ENCODE peak calls at places on chromosomes 12 and 14, in seven cellular contexts. W, O, Z, B, E, T and F are unnamed samples.

GRCh38 chr12:1781770-1782169 is 38.6 kb upstream of the LRTM2 start:
- DNase-seq in B (no peak), Z (no peak), W (no peak), E (no peak), T (no peak), O (no peak), F (no peak)

GRCh38 chr14:45254771-45255170 is 1.8 kb upstream of the MIS18BP1 start:
- DNase-seq in E (no peak), Z (no peak), B (no peak), O (no peak), T (no peak), W (no peak), F (no peak)

GRCh38 chr14:105455086-105455640 is 19.5 kb upstream of the CRIP2 start:
- DNase-seq in B (no peak), W (no peak), Z (no peak), E (no peak), T (no peak), O (no peak), F (no peak)

GRCh38 chr14:22088614-22089359 is 415.2 kb upstream of the OR4E1 start:
- DNase-seq in O (no peak), Z (no peak), T (no peak), B (no peak), E (no peak), W (no peak), F (no peak)

GRCh38 chr12:29591140-29592020 is 93.9 kb upstream of the OVCH1 start:
- DNase-seq in B (no peak), T (no peak), Z (no peak), W (no peak), O (peak), E (peak), F (no peak)

GRCh38 chr12:20701106-20701505 is 6.0 kb downstream of the SLCO1C1 start:
- DNase-seq in Z (no peak), B (no peak), E (no peak), W (no peak), T (no peak), O (no peak), F (no peak)

GRCh38 chr12:122137229-122137628 is 36.8 kb downstream of the IL31 start:
- DNase-seq in E (no peak), Z (no peak), O (no peak), B (no peak), W (no peak), T (no peak), F (no peak)

GRCh38 chr12:124185970-124186686 is 108.8 kb upstream of the RFLNA start:
- DNase-seq in W (no peak), B (no peak), E (peak), O (no peak), Z (no peak), T (no peak), F (no peak)

GRCh38 chr14:78448483-78449094 is 278.4 kb downstream of the NRXN3 start:
- DNase-seq in Z (peak), W (no peak), O (peak), T (peak), B (peak), E (no peak), F (peak)

GRCh38 chr14:23877111-23877510 is 76.5 kb upstream of the DHRS4 start:
- DNase-seq in O (no peak), W (no peak), T (no peak), Z (no peak), E (no peak), B (no peak), F (no peak)

GRCh38 chr12:108634225-108634795 is 616 bp upstream of the SELPLG start:
- DNase-seq in Z (no peak), W (peak), B (no peak), E (peak), O (no peak), T (no peak), F (peak)

GRCh38 chr12:108635997-108636808 is 2.5 kb upstream of the SELPLG start:
- DNase-seq in E (no peak), Z (no peak), O (no peak), W (no peak), B (no peak), T (no peak), F (no peak)

GRCh38 chr12:108637222-108637621 is 3.5 kb upstream of the SELPLG start:
- DNase-seq in B (no peak), W (no peak), O (no peak), Z (no peak), T (no peak), E (no peak), F (no peak)

GRCh38 chr12:108633534-108634224 is at the start of gene SELPLG:
- DNase-seq in E (peak), W (peak), T (peak), Z (peak), O (peak), B (no peak), F (peak)

DNA sequence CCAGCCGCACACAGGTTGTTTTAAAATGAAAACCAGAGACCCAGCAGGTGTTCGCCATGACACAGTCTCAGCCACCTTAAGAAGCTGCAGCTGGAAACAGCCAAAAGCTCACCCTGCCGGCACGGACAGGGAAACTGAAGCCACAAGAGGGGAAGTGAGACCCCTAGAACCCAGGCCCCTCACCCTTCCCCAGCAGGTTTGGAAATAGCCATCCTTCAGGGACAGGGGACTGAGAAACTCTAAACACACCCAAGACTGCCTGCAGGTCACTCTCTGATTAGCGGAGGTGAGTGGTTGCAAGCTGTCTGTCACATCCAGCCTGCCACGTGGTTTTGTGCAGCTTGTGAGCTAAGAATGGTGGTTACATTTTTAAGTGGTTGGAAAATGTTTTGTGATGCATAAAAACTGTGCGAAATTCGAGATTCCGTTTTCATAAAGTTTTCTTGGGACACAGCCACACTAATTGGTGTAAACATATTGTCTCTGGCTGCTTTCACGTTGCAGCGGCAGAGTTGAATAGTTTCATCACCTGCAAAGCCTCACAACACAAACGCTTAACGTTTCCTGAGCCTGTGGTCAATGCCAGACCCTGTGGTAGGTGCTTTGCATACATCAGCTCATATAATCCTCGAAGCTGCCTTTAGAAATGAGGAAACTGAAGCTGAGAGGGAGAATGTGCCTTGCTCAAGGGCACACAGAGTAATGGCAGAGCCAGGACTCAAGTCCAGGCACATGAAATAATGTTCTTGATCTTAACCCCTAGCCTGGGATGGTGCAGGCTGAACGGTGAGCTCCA is 1.7 kb upstream of the SELPLG start:
- DNase-seq in B (no peak), O (no peak), W (peak), E (no peak), T (peak), Z (no peak), F (no peak)
- TF ChIP-seq POLR2A in B (no peak), O (no peak), W (no peak), E (no peak), T (peak), Z (no peak), F (peak)

GRCh38 chr14:37583358-37584210 is 11.5 kb downstream of the FOXA1 start:
- DNase-seq in W (no peak), Z (no peak), E (no peak), T (no peak), B (no peak), O (no peak), F (peak)
- TF ChIP-seq POLR2A in W (no peak), Z (no peak), E (no peak), T (no peak), B (no peak), O (no peak), F (no peak)

DNA sequence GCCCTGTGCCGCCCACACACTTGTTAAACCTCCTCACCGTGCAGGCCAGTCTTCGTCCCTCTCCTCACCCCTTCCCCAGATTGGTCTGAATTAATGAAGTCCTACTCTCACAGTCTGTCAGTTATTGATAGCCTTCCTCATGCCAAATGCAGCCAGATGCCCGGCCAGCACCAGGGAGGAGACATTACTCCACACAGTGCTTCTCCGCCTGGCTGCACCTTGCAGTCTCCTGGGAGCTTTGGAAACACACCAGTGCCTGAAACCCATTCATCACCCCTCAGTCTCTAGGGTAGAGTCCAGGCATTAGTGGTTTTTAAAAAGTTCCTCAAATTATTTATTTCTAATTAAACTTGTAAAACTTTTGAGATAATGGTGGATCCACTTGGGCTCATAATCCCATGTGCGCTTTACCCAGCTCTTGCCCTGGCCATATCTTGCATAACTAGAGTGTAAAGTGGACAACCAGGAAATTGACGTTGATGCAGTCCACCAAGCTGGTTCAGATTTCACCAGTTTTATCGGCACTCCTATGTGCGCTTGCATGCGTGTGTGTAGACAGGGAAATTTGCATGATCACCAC is 38.2 kb upstream of the TSPAN9 start:
- DNase-seq in W (no peak), O (no peak), E (no peak), T (no peak), B (no peak), Z (no peak), F (no peak)
- TF ChIP-seq POLR2A in W (no peak), O (no peak), E (no peak), T (no peak), B (no peak), Z (no peak), F (no peak)

DNA sequence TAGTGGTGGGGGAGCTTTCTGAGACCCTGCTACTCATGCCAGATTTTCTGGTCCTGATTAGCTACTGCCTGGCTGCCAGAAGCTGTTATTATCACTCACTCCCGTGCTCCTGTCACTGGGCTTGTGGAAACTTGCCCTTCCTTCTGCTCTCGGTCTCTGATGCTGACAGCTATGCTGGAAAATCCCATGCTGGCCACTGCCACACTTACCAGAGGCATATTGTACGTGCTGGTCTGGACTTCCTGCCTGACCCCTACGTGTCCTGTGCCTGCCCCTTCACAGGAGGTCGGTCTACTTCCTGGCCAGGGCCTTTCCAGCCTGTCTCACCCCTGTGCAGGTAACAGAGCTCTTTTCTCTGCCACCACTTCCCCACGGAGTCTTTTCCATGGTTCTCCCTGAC is 149.4 kb upstream of the PLEKHG7 start:
- DNase-seq in Z (peak), E (peak), O (peak), T (no peak), B (no peak), W (no peak), F (no peak)
- TF ChIP-seq POLR2A in Z (no peak), E (no peak), O (no peak), T (no peak), B (no peak), W (no peak), F (no peak)